ENCODE peak calls at places on chromosomes 11 and 22, in four cellular contexts. One of them, this sample, is unnamed.

GRCh38 chr11:12213920-12214319 is 103.5 kb downstream of the MICAL2 start:
- DNase-seq in K562: no peak
- DNase-seq in GM12891: no peak
- DNase-seq in GM12878: no peak
- DNase-seq in this sample: no peak

GRCh38 chr11:31810779-31811647 is at the start of gene PAX6:
- DNase-seq in GM12878: peak; percentile 5
- DNase-seq in GM12891: no peak
- DNase-seq in K562: peak; percentile 84
- DNase-seq in this sample: peak; percentile 90

GRCh38 chr11:75201771-75202170 is 38.8 kb upstream of the TPBGL start:
- DNase-seq in GM12878: no peak
- DNase-seq in K562: no peak
- DNase-seq in GM12891: no peak
- DNase-seq in this sample: no peak

GRCh38 chr11:79052539-79052938 is 388.3 kb downstream of the TENM4 start:
- DNase-seq in GM12878: no peak
- DNase-seq in K562: peak; percentile 19
- DNase-seq in GM12891: no peak
- DNase-seq in this sample: no peak

GRCh38 chr22:29702931-29703594 is 16.7 kb upstream of the CABP7 start:
- DNase-seq in K562: no peak
- DNase-seq in GM12878: no peak
- DNase-seq in GM12891: no peak
- DNase-seq in this sample: peak; percentile 14

GRCh38 chr11:2520736-2521035 is 75.9 kb downstream of the KCNQ1 start:
- DNase-seq in GM12878: no peak
- DNase-seq in GM12891: peak; percentile 1
- DNase-seq in K562: no peak
- DNase-seq in this sample: no peak

GRCh38 chr11:65786786-65787636 is at the start of gene OVOL1:
- DNase-seq in GM12878: no peak
- DNase-seq in GM12891: no peak
- DNase-seq in K562: no peak
- DNase-seq in this sample: peak; percentile 35

GRCh38 chr11:40679276-40679675 is 780.2 kb downstream of the LRRC4C start:
- DNase-seq in GM12878: no peak
- DNase-seq in K562: no peak
- DNase-seq in GM12891: no peak
- DNase-seq in this sample: no peak

GRCh38 chr22:27857441-27857840 is 55.9 kb upstream of the MN1 start:
- DNase-seq in GM12878: no peak
- DNase-seq in K562: no peak
- DNase-seq in GM12891: no peak
- DNase-seq in this sample: no peak

GRCh38 chr11:106644824-106645223 is 373.5 kb downstream of the GUCY1A2 start:
- DNase-seq in GM12878: no peak
- DNase-seq in GM12891: no peak
- DNase-seq in K562: no peak
- DNase-seq in this sample: no peak

GRCh38 chr11:91158901-91159537 is 936.2 kb upstream of the CHORDC1 start:
- DNase-seq in GM12878: no peak
- DNase-seq in K562: no peak
- DNase-seq in GM12891: no peak
- DNase-seq in this sample: no peak

GRCh38 chr11:28107726-28108618 is at the start of the genes KIF18A and METTL15:
- DNase-seq in GM12891: peak; percentile 51
- DNase-seq in K562: peak; percentile 90
- DNase-seq in GM12878: peak; percentile 96
- DNase-seq in this sample: peak; percentile 96

GRCh38 chr11:75432911-75433321 is at the start of gene KLHL35:
- DNase-seq in GM12891: no peak
- DNase-seq in GM12878: no peak
- DNase-seq in K562: no peak
- DNase-seq in this sample: no peak

GRCh38 chr22:20517422-20517821 is 10.0 kb downstream of the MED15 start:
- DNase-seq in GM12891: no peak
- DNase-seq in GM12878: no peak
- DNase-seq in K562: no peak
- DNase-seq in this sample: no peak

GRCh38 chr11:11993814-11994213 is 14.6 kb downstream of the DKK3 start:
- DNase-seq in GM12891: no peak
- DNase-seq in GM12878: no peak
- DNase-seq in K562: no peak
- DNase-seq in this sample: no peak

GRCh38 chr11:76371170-76371569 is 9.8 kb downstream of the THAP12 start:
- DNase-seq in GM12891: no peak
- DNase-seq in K562: peak; percentile 36
- DNase-seq in GM12878: peak; percentile 37
- DNase-seq in this sample: no peak

GRCh38 chr11:64321533-64321932 is 3.6 kb downstream of the PRDX5 start:
- DNase-seq in GM12891: no peak
- DNase-seq in GM12878: no peak
- DNase-seq in K562: no peak
- DNase-seq in this sample: no peak

GRCh38 chr11:120835601-120836228 is 188.2 kb upstream of the TBCEL start:
- DNase-seq in GM12891: peak; percentile 61
- DNase-seq in K562: no peak
- DNase-seq in GM12878: peak; percentile 63
- DNase-seq in this sample: no peak

GRCh38 chr11:122746611-122747305 is 91.2 kb downstream of the UBASH3B start:
- DNase-seq in GM12891: no peak
- DNase-seq in GM12878: no peak
- DNase-seq in K562: no peak
- DNase-seq in this sample: no peak

GRCh38 chr11:15059132-15059531 is 14.3 kb upstream of the CALCB start:
- DNase-seq in GM12891: no peak
- DNase-seq in K562: no peak
- DNase-seq in GM12878: no peak
- DNase-seq in this sample: no peak

GRCh38 chr11:46342237-46342636 is 5.0 kb upstream of the DGKZ start:
- DNase-seq in GM12891: no peak
- DNase-seq in K562: no peak
- DNase-seq in GM12878: no peak
- DNase-seq in this sample: peak; percentile 93

GRCh38 chr22:49764151-49764581 is 63.5 kb downstream of the BRD1 start:
- DNase-seq in GM12878: no peak
- DNase-seq in GM12891: no peak
- DNase-seq in K562: no peak
- DNase-seq in this sample: no peak

GRCh38 chr11:125114518-125114917 is 3.1 kb upstream of the TMEM218 start:
- DNase-seq in GM12891: no peak
- DNase-seq in GM12878: no peak
- DNase-seq in K562: no peak
- DNase-seq in this sample: no peak

GRCh38 chr22:11616811-11617210 is 3911.2 kb upstream of the OR11H1 start:
- DNase-seq in K562: no peak
- DNase-seq in GM12891: no peak
- DNase-seq in GM12878: no peak
- DNase-seq in this sample: no peak

GRCh38 chr11:119285431-119285830 is 31.5 kb downstream of the MCAM start:
- DNase-seq in GM12891: no peak
- DNase-seq in GM12878: no peak
- DNase-seq in K562: no peak
- DNase-seq in this sample: no peak

GRCh38 chr11:32478277-32478731 is 43.0 kb upstream of the WT1 start:
- DNase-seq in K562: no peak
- DNase-seq in GM12878: no peak
- DNase-seq in GM12891: no peak
- DNase-seq in this sample: no peak

GRCh38 chr11:117189191-117189940 is 9.8 kb upstream of the TAGLN start:
- DNase-seq in K562: no peak
- DNase-seq in GM12878: peak; percentile 68
- DNase-seq in GM12891: no peak
- DNase-seq in this sample: no peak

GRCh38 chr11:106276859-106277436 is 199.5 kb downstream of the AASDHPPT start:
- DNase-seq in K562: no peak
- DNase-seq in GM12878: no peak
- DNase-seq in GM12891: no peak
- DNase-seq in this sample: no peak

GRCh38 chr11:4714300-4714699 is 9.7 kb downstream of the MMP26 start:
- DNase-seq in K562: no peak
- DNase-seq in GM12878: no peak
- DNase-seq in GM12891: no peak
- DNase-seq in this sample: no peak

GRCh38 chr11:66465371-66466224 is 1.1 kb upstream of the PELI3 start:
- DNase-seq in GM12891: no peak
- DNase-seq in GM12878: no peak
- DNase-seq in K562: no peak
- DNase-seq in this sample: peak; percentile 40

GRCh38 chr11:75625970-75626691 is 42.7 kb downstream of the MAP6 start:
- DNase-seq in GM12891: no peak
- DNase-seq in GM12878: no peak
- DNase-seq in K562: no peak
- DNase-seq in this sample: no peak

GRCh38 chr11:10844816-10845215 is 13.0 kb downstream of the ZBED5 start:
- DNase-seq in GM12891: no peak
- DNase-seq in GM12878: no peak
- DNase-seq in K562: no peak
- DNase-seq in this sample: no peak
- TF ChIP-seq SPI1 in GM12891: no peak
- TF ChIP-seq SPI1 in GM12878: no peak
- TF ChIP-seq SPI1 in K562: no peak
- TF ChIP-seq SPI1 in this sample: no peak

DNA sequence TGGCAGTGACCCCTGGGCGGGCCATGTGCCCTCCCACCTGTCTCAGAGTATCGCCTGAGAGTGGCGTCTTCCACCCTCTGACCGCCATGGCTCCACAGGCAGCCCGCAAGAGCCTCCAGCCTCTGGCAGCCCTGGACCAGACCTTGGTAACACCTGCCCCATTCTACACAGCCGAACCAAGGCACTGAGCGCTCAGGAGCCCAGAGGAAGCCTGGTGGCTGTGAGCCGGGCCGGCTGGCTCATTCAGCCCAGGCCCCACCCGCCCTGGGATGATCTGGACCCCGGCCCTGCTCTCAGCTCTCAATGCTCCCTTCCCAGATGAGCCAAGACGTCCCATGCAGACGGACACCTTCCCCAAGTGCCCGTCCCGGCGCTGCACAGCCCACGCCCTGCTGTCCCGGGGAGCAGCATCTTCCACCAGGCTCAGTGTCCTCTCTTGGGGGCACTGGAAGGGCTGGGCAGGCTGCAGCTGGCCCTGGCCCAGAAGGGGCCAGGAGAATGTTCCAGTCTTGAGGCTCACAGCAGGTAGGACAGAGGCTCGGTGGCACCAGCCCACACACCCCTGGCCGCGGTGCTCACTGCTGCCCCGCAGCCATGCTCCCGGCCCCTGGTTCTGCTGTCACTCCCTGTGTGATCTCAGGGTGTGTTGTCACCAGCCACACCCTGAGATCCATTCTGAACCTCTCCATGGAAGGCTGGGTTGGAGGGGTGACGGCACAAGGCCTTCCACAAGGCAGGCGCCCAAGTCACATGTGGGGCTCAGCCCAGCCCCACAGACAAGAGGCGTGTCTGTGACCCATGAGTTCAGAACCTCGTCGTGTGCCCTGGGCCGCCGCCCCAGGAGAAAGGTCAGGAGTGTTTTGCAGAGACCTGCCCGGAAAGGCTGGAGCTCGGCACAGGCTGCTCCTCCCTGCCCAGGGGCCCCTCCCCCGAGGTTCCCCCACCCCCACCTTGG is 24.2 kb upstream of the PPARA start:
- DNase-seq in GM12878: no peak
- DNase-seq in K562: no peak
- DNase-seq in GM12891: no peak
- DNase-seq in this sample: no peak
- TF ChIP-seq SPI1 in GM12878: no peak
- TF ChIP-seq SPI1 in K562: no peak
- TF ChIP-seq SPI1 in GM12891: no peak
- TF ChIP-seq SPI1 in this sample: no peak

GRCh38 chr11:95567685-95568084 is 221.9 kb downstream of the FAM76B start:
- DNase-seq in K562: no peak
- DNase-seq in GM12891: no peak
- DNase-seq in GM12878: no peak
- DNase-seq in this sample: no peak
- TF ChIP-seq SPI1 in K562: no peak
- TF ChIP-seq SPI1 in GM12891: no peak
- TF ChIP-seq SPI1 in GM12878: no peak
- TF ChIP-seq SPI1 in this sample: no peak

GRCh38 chr11:128361451-128362020 is 225.8 kb downstream of the ETS1 start:
- DNase-seq in GM12878: no peak
- DNase-seq in GM12891: no peak
- DNase-seq in K562: no peak
- DNase-seq in this sample: no peak
- TF ChIP-seq SPI1 in GM12878: no peak
- TF ChIP-seq SPI1 in GM12891: no peak
- TF ChIP-seq SPI1 in K562: no peak
- TF ChIP-seq SPI1 in this sample: no peak